ENCODE peak calls at places on chromosome 17, in four cellular contexts. M, J, V and Z are unnamed samples.

GRCh38 chr17:76492250-76492988 is 8.8 kb downstream of the RHBDF2 start:
- DNase-seq in M (no peak), J (no peak), V (no peak), Z (no peak)

GRCh38 chr17:47973541-47973940 is 2.6 kb downstream of the CDK5RAP3 start:
- DNase-seq in M (no peak), J (peak), V (no peak), Z (no peak)

GRCh38 chr17:74923538-74924249 is 379 bp upstream of the OTOP2 start:
- DNase-seq in M (peak), J (peak), V (peak), Z (no peak)

GRCh38 chr17:48470388-48471034 is 40.5 kb upstream of the SKAP1 start:
- DNase-seq in M (no peak), J (no peak), V (peak), Z (no peak)

GRCh38 chr17:4733073-4733531 is 1.9 kb downstream of the MED11 start:
- DNase-seq in M (peak), J (no peak), V (no peak), Z (no peak)

GRCh38 chr17:43907425-43907981 is at the start of gene MPP2:
- DNase-seq in M (peak), J (peak), V (peak), Z (peak)

GRCh38 chr17:49815761-49816281 is 27.3 kb downstream of the KAT7 start:
- DNase-seq in M (no peak), J (no peak), V (no peak), Z (no peak)

GRCh38 chr17:71628306-71628705 is 492.5 kb upstream of the SOX9 start:
- DNase-seq in M (no peak), J (no peak), V (peak), Z (no peak)

GRCh38 chr17:39863918-39864746 is at the start of gene IKZF3:
- DNase-seq in M (peak), J (no peak), V (peak), Z (no peak)

GRCh38 chr17:82685291-82685690 is 13.2 kb downstream of the RAB40B start:
- DNase-seq in M (peak), J (no peak), V (no peak), Z (no peak)

GRCh38 chr17:7631398-7632380 is 1.8 kb downstream of the SHBG start:
- DNase-seq in M (peak), J (no peak), V (no peak), Z (no peak)

GRCh38 chr17:43732961-43733360 is 25.6 kb downstream of the SOST start:
- DNase-seq in M (no peak), J (no peak), V (peak), Z (peak)

GRCh38 chr17:48791128-48792032 is 25.6 kb downstream of the TTLL6 start:
- DNase-seq in M (peak), J (no peak), V (peak), Z (peak)

GRCh38 chr17:58184308-58184985 is 8.1 kb upstream of the EPX start:
- DNase-seq in M (no peak), J (no peak), V (peak), Z (peak)

GRCh38 chr17:63960006-63960405 is 12.7 kb downstream of the SCN4A start:
- DNase-seq in M (no peak), J (no peak), V (no peak), Z (no peak)

GRCh38 chr17:17781591-17782424 is 55.0 kb downstream of the SREBF1 start:
- DNase-seq in M (peak), J (peak), V (peak), Z (peak)

GRCh38 chr17:30395398-30396022 is 16.8 kb downstream of the CPD start:
- DNase-seq in M (no peak), J (no peak), V (no peak), Z (no peak)

GRCh38 chr17:21452377-21453143 is 76.4 kb downstream of the KCNJ12 start:
- DNase-seq in M (peak), J (no peak), V (peak), Z (peak)

GRCh38 chr17:71363661-71364060 is 757.2 kb upstream of the SOX9 start:
- DNase-seq in M (no peak), J (no peak), V (no peak), Z (no peak)

GRCh38 chr17:82772026-82772425 is 20.2 kb downstream of the TBCD start:
- DNase-seq in M (no peak), J (no peak), V (peak), Z (peak)

GRCh38 chr17:57707892-57708291 is 37.2 kb downstream of the CCDC182 start:
- DNase-seq in M (peak), J (no peak), V (no peak), Z (no peak)

GRCh38 chr17:31525801-31526549 is 134.5 kb downstream of the RAB11FIP4 start:
- DNase-seq in M (no peak), J (no peak), V (peak), Z (no peak)

GRCh38 chr17:67026341-67026740 is 18.0 kb upstream of the CACNG1 start:
- DNase-seq in M (no peak), J (no peak), V (no peak), Z (no peak)

GRCh38 chr17:82750241-82750905 is 1.5 kb upstream of the TBCD start:
- DNase-seq in M (no peak), J (no peak), V (no peak), Z (no peak)

GRCh38 chr17:49901460-49902331 is 53.8 kb upstream of the TAC4 start:
- DNase-seq in M (no peak), J (no peak), V (no peak), Z (no peak)

GRCh38 chr17:53141731-53142130 is 681.0 kb upstream of the KIF2B start:
- DNase-seq in M (no peak), J (no peak), V (no peak), Z (no peak)

GRCh38 chr17:47735536-47736011 is 2.5 kb downstream of the TBX21 start:
- DNase-seq in M (no peak), J (no peak), V (no peak), Z (no peak)

GRCh38 chr17:49249292-49249794 is 18.8 kb upstream of the PHOSPHO1 start:
- DNase-seq in M (peak), J (no peak), V (peak), Z (peak)

GRCh38 chr17:43517615-43518386 is 28.3 kb downstream of the ETV4 start:
- DNase-seq in M (no peak), J (no peak), V (peak), Z (peak)

GRCh38 chr17:80081596-80081995 is 19.8 kb upstream of the GAA start:
- DNase-seq in M (no peak), J (no peak), V (no peak), Z (no peak)

GRCh38 chr17:67035131-67036083 is 8.9 kb upstream of the CACNG1 start:
- DNase-seq in M (no peak), J (no peak), V (no peak), Z (no peak)

GRCh38 chr17:1229354-1229890 is 40.8 kb upstream of the BHLHA9 start:
- DNase-seq in M (peak), J (no peak), V (peak), Z (no peak)

GRCh38 chr17:48505788-48506187 is 25.0 kb downstream of the HOXB1 start:
- DNase-seq in M (no peak), J (no peak), V (peak), Z (peak)